ENCODE peak calls at places on chromosomes 3 and 15, in five cellular contexts. Y, B, P, S and N are unnamed samples.

GRCh38 chr3:134652409-134652831 is 1.6 kb upstream of the KY start:
- DNase-seq in Y (peak; percentile 93), B (no peak), P (no peak), S (no peak), N (peak; percentile 45)

GRCh38 chr3:86990734-86991481 is at the start of gene VGLL3:
- DNase-seq in Y (peak; percentile 88), B (no peak), P (no peak), S (peak; percentile 83), N (no peak)

GRCh38 chr3:182438398-182438797 is 354.9 kb upstream of the ATP11B start:
- DNase-seq in Y (no peak), B (peak; percentile 2), P (no peak), S (no peak), N (no peak)

GRCh38 chr3:40166997-40167396 is 142.5 kb upstream of the EIF1B start:
- DNase-seq in Y (no peak), B (no peak), P (no peak), S (no peak), N (no peak)

GRCh38 chr3:90055721-90056120 is 948.3 kb downstream of the EPHA3 start:
- DNase-seq in Y (peak; percentile 44), B (no peak), P (no peak), S (no peak), N (no peak)

GRCh38 chr15:40985541-40986330 is 32.5 kb downstream of the CHAC1 start:
- DNase-seq in Y (peak; percentile 54), B (no peak), P (no peak), S (no peak), N (peak; percentile 37)

GRCh38 chr3:56547486-56547885 is 9.5 kb upstream of the CCDC66 start:
- DNase-seq in Y (peak; percentile 27), B (no peak), P (no peak), S (no peak), N (no peak)

GRCh38 chr15:94230886-94231727 is at the start of gene MCTP2:
- DNase-seq in Y (peak; percentile 65), B (peak; percentile 62), P (no peak), S (peak; percentile 88), N (peak; percentile 62)

GRCh38 chr3:105353485-105354161 is 13.1 kb upstream of the ALCAM start:
- DNase-seq in Y (peak; percentile 58), B (no peak), P (no peak), S (peak; percentile 52), N (no peak)

GRCh38 chr3:4406746-4407568 is 60.1 kb downstream of the SUMF1 start:
- DNase-seq in Y (no peak), B (no peak), P (no peak), S (no peak), N (no peak)

GRCh38 chr15:71098920-71099319 is 16.4 kb upstream of the THSD4 start:
- DNase-seq in Y (no peak), B (no peak), P (no peak), S (no peak), N (no peak)

GRCh38 chr3:4741404-4742307 is 237.6 kb upstream of the BHLHE40 start:
- DNase-seq in Y (peak; percentile 99), B (peak; percentile 45), P (no peak), S (no peak), N (peak; percentile 98)

GRCh38 chr3:183466575-183466974 is 38.2 kb upstream of the MCF2L2 start:
- DNase-seq in Y (no peak), B (no peak), P (no peak), S (no peak), N (no peak)

GRCh38 chr15:98504998-98505397 is 143.3 kb upstream of the IGF1R start:
- DNase-seq in Y (no peak), B (no peak), P (no peak), S (no peak), N (no peak)

GRCh38 chr15:58440922-58441321 is 9.1 kb downstream of the LIPC start:
- DNase-seq in Y (no peak), B (no peak), P (no peak), S (no peak), N (no peak)

GRCh38 chr3:151224268-151224909 is 21.4 kb upstream of the GPR171 start:
- DNase-seq in Y (no peak), B (no peak), P (no peak), S (no peak), N (no peak)

GRCh38 chr15:73699249-73700040 is 15.3 kb downstream of the CD276 start:
- DNase-seq in Y (no peak), B (no peak), P (no peak), S (no peak), N (no peak)

GRCh38 chr3:71518089-71518488 is 65.4 kb downstream of the FOXP1 start:
- DNase-seq in Y (no peak), B (peak; percentile 36), P (no peak), S (no peak), N (no peak)

GRCh38 chr15:64636101-64636500 is 139.3 kb downstream of the RBPMS2 start:
- DNase-seq in Y (no peak), B (no peak), P (no peak), S (no peak), N (no peak)
- H3K4me3 ChIP-seq in Y (no peak overlapping the region), B (no peak overlapping the region), P (no peak overlapping the region), S (no peak overlapping the region), N (no peak overlapping the region)

GRCh38 chr3:194518652-194519051 is 31.9 kb upstream of the ATP13A3 start:
- DNase-seq in Y (peak; percentile 65), B (no peak), P (no peak), S (no peak), N (no peak)

GRCh38 chr3:194517333-194517732 is 30.5 kb upstream of the ATP13A3 start:
- DNase-seq in Y (no peak), B (no peak), P (no peak), S (no peak), N (no peak)

GRCh38 chr3:194508486-194509449 is 22.0 kb upstream of the ATP13A3 start:
- DNase-seq in Y (no peak), B (no peak), P (no peak), S (no peak), N (no peak)

GRCh38 chr3:194512895-194513601 is 26.2 kb upstream of the ATP13A3 start:
- DNase-seq in Y (no peak), B (peak; percentile 77), P (no peak), S (no peak), N (no peak)

GRCh38 chr3:194514626-194515025 is 27.8 kb upstream of the ATP13A3 start:
- DNase-seq in Y (no peak), B (no peak), P (no peak), S (no peak), N (no peak)
- TF ChIP-seq CTCF in Y (no peak), B (no peak), P (no peak), S (no peak), N (no peak)

GRCh38 chr3:16885588-16885903 is 791 bp downstream of the PLCL2 start:
- DNase-seq in Y (no peak), B (no peak), P (no peak), S (no peak), N (no peak)

GRCh38 chr3:16885948-16886683 is 1.4 kb downstream of the PLCL2 start:
- DNase-seq in Y (peak; percentile 44), B (no peak), P (no peak), S (peak; percentile 21), N (no peak)

GRCh38 chr3:16890605-16891333 is 6.0 kb downstream of the PLCL2 start:
- DNase-seq in Y (peak; percentile 42), B (no peak), P (no peak), S (peak; percentile 29), N (no peak)

GRCh38 chr3:16887130-16887529 is 2.4 kb downstream of the PLCL2 start:
- DNase-seq in Y (no peak), B (no peak), P (no peak), S (no peak), N (no peak)

DNA sequence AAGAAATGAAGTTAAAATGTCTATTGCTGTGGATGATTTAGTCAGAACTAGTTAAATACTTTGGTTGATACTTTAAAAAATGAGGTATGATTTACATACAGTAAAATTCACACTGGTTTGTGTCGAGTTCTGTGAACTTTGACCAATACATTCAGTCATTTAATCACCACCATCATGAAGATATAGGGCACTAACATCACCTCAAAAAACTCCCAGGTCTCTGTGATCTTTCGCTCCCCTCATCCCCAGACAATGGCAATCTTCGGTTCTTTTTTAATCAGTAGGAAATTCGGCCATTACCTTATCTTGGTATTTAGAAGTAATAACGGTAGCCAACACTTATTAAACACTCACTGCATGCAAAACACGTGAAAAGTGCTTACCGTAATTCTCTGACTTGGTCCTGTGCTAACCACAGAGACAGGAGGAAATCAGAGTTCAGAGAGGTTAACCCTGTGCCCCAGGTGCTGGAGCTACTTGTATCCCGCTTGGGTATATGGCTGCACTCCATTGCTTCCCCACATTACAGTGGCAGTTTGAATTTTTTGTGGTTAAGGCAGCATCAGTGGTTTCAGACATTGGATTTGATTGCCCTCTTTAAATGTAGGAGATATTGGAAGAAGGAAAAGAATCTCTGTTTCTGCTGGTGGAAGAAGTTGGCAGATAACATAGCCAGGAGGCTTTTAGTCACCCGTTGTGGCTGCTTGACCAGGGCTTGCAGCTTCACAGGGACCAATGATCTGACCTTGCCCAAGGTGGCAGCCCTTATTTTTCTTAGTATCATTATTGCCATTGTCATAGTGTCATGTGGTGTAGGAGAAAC is 4.2 kb downstream of the PLCL2 start:
- DNase-seq in Y (no peak), B (no peak), P (no peak), S (no peak), N (no peak)
- H3K4me3 ChIP-seq in Y (no peak overlapping the region), B (no peak overlapping the region), P (peak overlapping the region; percentile 29), S (no peak overlapping the region), N (no peak overlapping the region)

DNA sequence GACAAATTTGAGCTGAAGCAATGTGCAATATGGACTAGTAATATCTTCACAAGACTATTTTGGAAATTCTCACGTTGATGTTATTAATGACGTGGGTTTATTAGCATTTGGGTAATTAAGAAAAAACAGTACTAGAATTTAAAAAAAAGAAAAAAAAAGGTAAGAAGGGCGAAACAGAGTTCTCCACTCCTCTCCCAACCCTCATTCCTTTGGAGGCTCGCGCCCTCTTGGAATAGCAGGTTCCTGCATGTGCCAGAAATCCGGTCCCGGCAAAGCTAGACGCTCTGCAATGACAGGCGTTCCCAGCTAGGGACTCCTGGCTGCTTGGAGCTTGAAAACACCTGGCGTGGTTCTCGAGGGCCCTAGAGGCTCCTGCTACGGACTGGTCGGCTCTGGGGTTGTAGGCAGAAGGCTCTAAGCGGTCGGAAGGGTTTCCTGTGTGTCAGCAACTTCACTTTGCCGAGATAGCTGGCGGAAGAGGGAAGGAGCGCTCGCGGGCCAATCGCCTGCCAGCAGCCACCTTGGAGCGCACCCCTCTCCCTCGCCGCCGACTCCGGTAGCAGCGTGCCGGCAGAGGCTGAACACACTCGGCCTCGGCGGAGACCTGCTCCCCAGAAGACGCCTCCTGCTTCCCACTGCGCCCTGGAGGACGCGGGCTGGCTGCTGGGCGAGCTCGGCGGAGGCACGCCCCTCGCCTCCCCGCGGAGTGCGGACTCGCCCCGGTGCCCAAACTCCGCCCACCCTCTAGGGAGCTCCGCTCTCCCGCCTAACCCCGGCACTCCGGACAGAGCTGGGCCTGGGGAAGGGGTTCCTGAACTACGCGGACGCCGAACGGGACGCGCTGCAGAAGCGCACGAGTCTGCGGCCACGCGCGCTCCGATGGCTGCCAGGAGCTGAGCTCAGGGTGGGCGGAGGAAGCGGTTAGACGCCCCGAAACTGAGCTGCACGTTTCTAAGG is at the start of gene P2RY1:
- DNase-seq in Y (peak; percentile 62), B (no peak), P (peak; percentile 65), S (peak; percentile 86), N (no peak)
- TF ChIP-seq CTCF in Y (peak; percentile 14), B (no peak), P (peak; percentile 21), S (no peak), N (no peak)

DNA sequence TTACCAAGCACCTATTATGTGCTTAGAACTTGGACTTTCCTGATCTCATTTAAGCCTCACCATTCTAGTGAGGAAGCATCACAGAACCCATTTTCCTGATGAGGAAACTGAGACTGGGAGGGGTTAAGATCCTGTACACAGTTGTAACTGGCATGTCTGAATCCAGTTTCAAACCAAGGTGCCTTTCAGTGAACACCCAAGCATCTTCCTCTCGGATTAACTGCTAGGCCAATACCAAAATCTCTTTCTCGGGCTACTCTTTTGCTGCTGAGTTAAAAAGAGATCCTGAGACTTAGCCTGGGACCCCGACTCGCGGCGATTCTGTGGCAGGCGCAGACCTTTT is 578 bp upstream of the CEMIP start:
- DNase-seq in Y (no peak), B (no peak), P (no peak), S (no peak), N (no peak)
- H3K4me3 ChIP-seq in Y (no peak overlapping the region), B (peak overlapping the region; percentile 53), P (no peak overlapping the region), S (no peak overlapping the region), N (no peak overlapping the region)